ENCODE peak calls at places on chromosomes 2 and 18, in ten cellular contexts. C is sciatic nerve, O is GM03348, H is T-cell, L is NCI-H510A treated with DMSO at 0.1 percent for 48 hours, P is GM12891, Y is posterior vena cava, Z is C1 segment of cervical spinal cord, Q is astrocyte of the cerebellum, M is SK-N-SH. F is an unnamed sample.

GRCh38 chr2:230968921-230969672 is 26.8 kb upstream of the SPATA3 start:
- DNase-seq in Z (no peak), P (no peak), Q (no peak), L (no peak), M (no peak), O (no peak), C (no peak), Y (no peak), H (no peak), F (no peak)

GRCh38 chr2:190533968-190534309 is 583 bp downstream of the NEMP2 start:
- DNase-seq in C (no peak), M (no peak), O (no peak), Z (peak; percentile 58), Y (no peak), P (no peak), L (no peak), H (peak; percentile 67), Q (no peak), F (no peak)

GRCh38 chr2:15651367-15651727 is 59.7 kb downstream of the DDX1 start:
- DNase-seq in M (no peak), P (no peak), Q (no peak), Y (no peak), L (no peak), H (no peak), O (no peak), Z (no peak), C (no peak), F (no peak)

GRCh38 chr2:118310016-118310877 is 222.0 kb downstream of the INSIG2 start:
- DNase-seq in Z (no peak), P (peak; percentile 40), Y (peak; percentile 81), C (peak; percentile 61), M (peak; percentile 28), H (peak; percentile 73), L (peak; percentile 85), O (peak; percentile 74), Q (no peak), F (peak; percentile 82)

GRCh38 chr18:8627540-8627939 is 18.3 kb downstream of the RAB12 start:
- DNase-seq in M (no peak), Y (no peak), C (no peak), Q (no peak), O (no peak), L (no peak), P (no peak), Z (no peak), H (no peak), F (no peak)

GRCh38 chr2:154125900-154126299 is 254.2 kb downstream of the GALNT13 start:
- DNase-seq in Y (no peak), O (peak; percentile 25), Q (no peak), Z (no peak), P (no peak), L (no peak), C (no peak), M (no peak), H (no peak), F (no peak)

GRCh38 chr2:65355190-65355831 is 77.1 kb downstream of the SPRED2 start:
- DNase-seq in Z (no peak), Y (no peak), O (no peak), C (no peak), M (no peak), P (no peak), Q (no peak), L (no peak), H (no peak), F (no peak)

GRCh38 chr2:212723226-212723625 is 184.6 kb upstream of the ERBB4 start:
- DNase-seq in O (peak; percentile 13), L (no peak), C (no peak), M (no peak), Y (no peak), H (no peak), P (no peak), Q (peak; percentile 44), Z (no peak), F (no peak)

GRCh38 chr2:40371525-40372277 is 80.2 kb downstream of the SLC8A1 start:
- DNase-seq in M (peak; percentile 24), H (no peak), P (no peak), Z (no peak), Q (peak; percentile 39), Y (peak; percentile 87), C (no peak), L (peak; percentile 66), O (peak; percentile 52), F (no peak)

GRCh38 chr2:7467782-7468447 is 550.7 kb downstream of the RNF144A start:
- DNase-seq in O (no peak), P (no peak), C (no peak), Y (no peak), H (peak; percentile 57), Q (no peak), Z (no peak), L (no peak), M (no peak), F (no peak)

GRCh38 chr2:224122542-224122941 is 83.5 kb upstream of the SERPINE2 start:
- DNase-seq in L (no peak), M (no peak), Z (no peak), Q (no peak), Y (no peak), H (no peak), C (no peak), P (no peak), O (no peak), F (no peak)

GRCh38 chr2:60507211-60507810 is 46.1 kb downstream of the BCL11A start:
- DNase-seq in M (no peak), O (no peak), Y (no peak), Q (no peak), Z (no peak), H (no peak), C (no peak), L (no peak), P (no peak), F (no peak)

GRCh38 chr2:25453199-25453903 is 111.6 kb upstream of the DNMT3A start:
- DNase-seq in M (no peak), C (no peak), H (no peak), L (no peak), P (peak; percentile 22), Y (no peak), O (peak; percentile 40), Q (no peak), Z (no peak), F (no peak)

GRCh38 chr2:191382801-191383200 is 137.6 kb downstream of the MYO1B start:
- DNase-seq in H (no peak), P (no peak), L (peak; percentile 75), C (no peak), Z (no peak), O (no peak), M (no peak), Q (no peak), Y (no peak), F (no peak)